ENCODE peak calls at places on chromosome 18, in five cellular contexts. One of them, this sample, is unnamed.
A peak's percentile ranks its signal among the peaks of the same experiment; 100 is the strongest.

GRCh38 chr18:61720496-61720895 is 172.3 kb downstream of the RNF152 start:
- DNase-seq in stimulated activated CD8-positive, alpha-beta memory T cell treated with anti-CD3 and anti-CD28 coated beads, Interleukin-4, amount 100 ng/mL, for 48 hours: no peak
- DNase-seq in activated CD4-positive, alpha-beta T cell treated with anti-CD3 and anti-CD28 coated beads for 4 hours: no peak
- DNase-seq in germinal center: no peak
- DNase-seq in ELF-1: no peak
- DNase-seq in this sample: no peak

GRCh38 chr18:34809697-34810096 is 99.6 kb downstream of the DTNA start:
- DNase-seq in germinal center: no peak
- DNase-seq in activated CD4-positive, alpha-beta T cell treated with anti-CD3 and anti-CD28 coated beads for 4 hours: no peak
- DNase-seq in stimulated activated CD8-positive, alpha-beta memory T cell treated with anti-CD3 and anti-CD28 coated beads, Interleukin-4, amount 100 ng/mL, for 48 hours: peak; percentile 32
- DNase-seq in ELF-1: no peak
- DNase-seq in this sample: peak; percentile 31

GRCh38 chr18:42174909-42175308 is 219.9 kb downstream of the PIK3C3 start:
- DNase-seq in germinal center: no peak
- DNase-seq in ELF-1: peak; percentile 5
- DNase-seq in stimulated activated CD8-positive, alpha-beta memory T cell treated with anti-CD3 and anti-CD28 coated beads, Interleukin-4, amount 100 ng/mL, for 48 hours: no peak
- DNase-seq in activated CD4-positive, alpha-beta T cell treated with anti-CD3 and anti-CD28 coated beads for 4 hours: no peak
- DNase-seq in this sample: peak; percentile 0

GRCh38 chr18:70376914-70377258 is 88.0 kb downstream of the SOCS6 start:
- DNase-seq in stimulated activated CD8-positive, alpha-beta memory T cell treated with anti-CD3 and anti-CD28 coated beads, Interleukin-4, amount 100 ng/mL, for 48 hours: no peak
- DNase-seq in ELF-1: no peak
- DNase-seq in activated CD4-positive, alpha-beta T cell treated with anti-CD3 and anti-CD28 coated beads for 4 hours: no peak
- DNase-seq in germinal center: no peak
- DNase-seq in this sample: no peak

GRCh38 chr18:23196119-23197004 is 61.1 kb downstream of the CABLES1 start:
- DNase-seq in activated CD4-positive, alpha-beta T cell treated with anti-CD3 and anti-CD28 coated beads for 4 hours: no peak
- DNase-seq in germinal center: no peak
- DNase-seq in ELF-1: peak; percentile 90
- DNase-seq in stimulated activated CD8-positive, alpha-beta memory T cell treated with anti-CD3 and anti-CD28 coated beads, Interleukin-4, amount 100 ng/mL, for 48 hours: no peak
- DNase-seq in this sample: no peak

GRCh38 chr18:59697236-59697932 is at the start of gene CCBE1:
- DNase-seq in activated CD4-positive, alpha-beta T cell treated with anti-CD3 and anti-CD28 coated beads for 4 hours: no peak
- DNase-seq in germinal center: peak; percentile 54
- DNase-seq in stimulated activated CD8-positive, alpha-beta memory T cell treated with anti-CD3 and anti-CD28 coated beads, Interleukin-4, amount 100 ng/mL, for 48 hours: peak; percentile 83
- DNase-seq in ELF-1: peak; percentile 90
- DNase-seq in this sample: peak; percentile 80

GRCh38 chr18:26640541-26640940 is 92.2 kb upstream of the KCTD1 start:
- DNase-seq in ELF-1: no peak
- DNase-seq in germinal center: no peak
- DNase-seq in stimulated activated CD8-positive, alpha-beta memory T cell treated with anti-CD3 and anti-CD28 coated beads, Interleukin-4, amount 100 ng/mL, for 48 hours: no peak
- DNase-seq in activated CD4-positive, alpha-beta T cell treated with anti-CD3 and anti-CD28 coated beads for 4 hours: no peak
- DNase-seq in this sample: no peak

GRCh38 chr18:50836521-50836957 is 16.7 kb upstream of the MRO start:
- DNase-seq in ELF-1: no peak
- DNase-seq in germinal center: peak; percentile 60
- DNase-seq in stimulated activated CD8-positive, alpha-beta memory T cell treated with anti-CD3 and anti-CD28 coated beads, Interleukin-4, amount 100 ng/mL, for 48 hours: no peak
- DNase-seq in activated CD4-positive, alpha-beta T cell treated with anti-CD3 and anti-CD28 coated beads for 4 hours: no peak
- DNase-seq in this sample: peak; percentile 66

GRCh38 chr18:56647071-56647470 is 4.1 kb upstream of the WDR7 start:
- DNase-seq in stimulated activated CD8-positive, alpha-beta memory T cell treated with anti-CD3 and anti-CD28 coated beads, Interleukin-4, amount 100 ng/mL, for 48 hours: no peak
- DNase-seq in activated CD4-positive, alpha-beta T cell treated with anti-CD3 and anti-CD28 coated beads for 4 hours: no peak
- DNase-seq in ELF-1: no peak
- DNase-seq in germinal center: no peak
- DNase-seq in this sample: no peak

GRCh38 chr18:30811580-30811979 is 231.0 kb downstream of the DSC3 start:
- DNase-seq in activated CD4-positive, alpha-beta T cell treated with anti-CD3 and anti-CD28 coated beads for 4 hours: no peak
- DNase-seq in germinal center: no peak
- DNase-seq in ELF-1: no peak
- DNase-seq in stimulated activated CD8-positive, alpha-beta memory T cell treated with anti-CD3 and anti-CD28 coated beads, Interleukin-4, amount 100 ng/mL, for 48 hours: no peak
- DNase-seq in this sample: no peak

GRCh38 chr18:64037812-64038414 is 68.0 kb downstream of the SERPINB8 start:
- DNase-seq in germinal center: peak; percentile 43
- DNase-seq in ELF-1: peak; percentile 30
- DNase-seq in stimulated activated CD8-positive, alpha-beta memory T cell treated with anti-CD3 and anti-CD28 coated beads, Interleukin-4, amount 100 ng/mL, for 48 hours: no peak
- DNase-seq in activated CD4-positive, alpha-beta T cell treated with anti-CD3 and anti-CD28 coated beads for 4 hours: no peak
- DNase-seq in this sample: peak; percentile 26

GRCh38 chr18:8754995-8755955 is 49.9 kb downstream of the MTCL1 start:
- DNase-seq in germinal center: peak; percentile 51
- DNase-seq in activated CD4-positive, alpha-beta T cell treated with anti-CD3 and anti-CD28 coated beads for 4 hours: peak; percentile 20
- DNase-seq in stimulated activated CD8-positive, alpha-beta memory T cell treated with anti-CD3 and anti-CD28 coated beads, Interleukin-4, amount 100 ng/mL, for 48 hours: no peak
- DNase-seq in ELF-1: no peak
- DNase-seq in this sample: no peak

GRCh38 chr18:38007931-38008330 is 442.3 kb upstream of the CELF4 start:
- DNase-seq in ELF-1: peak; percentile 37
- DNase-seq in germinal center: no peak
- DNase-seq in stimulated activated CD8-positive, alpha-beta memory T cell treated with anti-CD3 and anti-CD28 coated beads, Interleukin-4, amount 100 ng/mL, for 48 hours: no peak
- DNase-seq in activated CD4-positive, alpha-beta T cell treated with anti-CD3 and anti-CD28 coated beads for 4 hours: no peak
- DNase-seq in this sample: no peak

GRCh38 chr18:12257996-12258718 is 4.0 kb downstream of the CIDEA start:
- DNase-seq in ELF-1: peak; percentile 28
- DNase-seq in activated CD4-positive, alpha-beta T cell treated with anti-CD3 and anti-CD28 coated beads for 4 hours: no peak
- DNase-seq in germinal center: no peak
- DNase-seq in stimulated activated CD8-positive, alpha-beta memory T cell treated with anti-CD3 and anti-CD28 coated beads, Interleukin-4, amount 100 ng/mL, for 48 hours: no peak
- DNase-seq in this sample: no peak

GRCh38 chr18:23730850-23731249 is 41.6 kb downstream of the LAMA3 start:
- DNase-seq in ELF-1: no peak
- DNase-seq in activated CD4-positive, alpha-beta T cell treated with anti-CD3 and anti-CD28 coated beads for 4 hours: no peak
- DNase-seq in germinal center: no peak
- DNase-seq in stimulated activated CD8-positive, alpha-beta memory T cell treated with anti-CD3 and anti-CD28 coated beads, Interleukin-4, amount 100 ng/mL, for 48 hours: no peak
- DNase-seq in this sample: no peak

GRCh38 chr18:22817844-22818243 is 115.3 kb upstream of the RBBP8 start:
- DNase-seq in germinal center: no peak
- DNase-seq in activated CD4-positive, alpha-beta T cell treated with anti-CD3 and anti-CD28 coated beads for 4 hours: no peak
- DNase-seq in stimulated activated CD8-positive, alpha-beta memory T cell treated with anti-CD3 and anti-CD28 coated beads, Interleukin-4, amount 100 ng/mL, for 48 hours: no peak
- DNase-seq in ELF-1: no peak
- DNase-seq in this sample: no peak

GRCh38 chr18:8974696-8975095 is 127.8 kb upstream of the NDUFV2 start:
- DNase-seq in ELF-1: no peak
- DNase-seq in germinal center: no peak
- DNase-seq in stimulated activated CD8-positive, alpha-beta memory T cell treated with anti-CD3 and anti-CD28 coated beads, Interleukin-4, amount 100 ng/mL, for 48 hours: no peak
- DNase-seq in activated CD4-positive, alpha-beta T cell treated with anti-CD3 and anti-CD28 coated beads for 4 hours: no peak
- DNase-seq in this sample: no peak

GRCh38 chr18:52615321-52615720 is 275.3 kb downstream of the DCC start:
- DNase-seq in stimulated activated CD8-positive, alpha-beta memory T cell treated with anti-CD3 and anti-CD28 coated beads, Interleukin-4, amount 100 ng/mL, for 48 hours: no peak
- DNase-seq in ELF-1: peak; percentile 27
- DNase-seq in activated CD4-positive, alpha-beta T cell treated with anti-CD3 and anti-CD28 coated beads for 4 hours: no peak
- DNase-seq in germinal center: no peak
- DNase-seq in this sample: no peak

GRCh38 chr18:55763805-55764204 is 175.8 kb upstream of the TCF4 start:
- DNase-seq in germinal center: no peak
- DNase-seq in ELF-1: no peak
- DNase-seq in activated CD4-positive, alpha-beta T cell treated with anti-CD3 and anti-CD28 coated beads for 4 hours: no peak
- DNase-seq in stimulated activated CD8-positive, alpha-beta memory T cell treated with anti-CD3 and anti-CD28 coated beads, Interleukin-4, amount 100 ng/mL, for 48 hours: no peak
- DNase-seq in this sample: no peak

This sample was measured in lung microvascular endothelial cell.